ENCODE peak calls at places on chromosomes 6 and 20, in eight cellular contexts. Q is fibroblast of the aortic adventitia, J is prostate gland, M is esophagus squamous epithelium, U is adrenal gland, F is mucosa of descending colon, H is A549, N is cardiac muscle cell. W is an unnamed sample.

GRCh38 chr6:35026434-35027222 is 114.5 kb downstream of the TCP11 start:
- DNase-seq in Q (peak), J (no peak), M (no peak), U (no peak), F (no peak), H (no peak), N (no peak), W (no peak)

GRCh38 chr6:109336221-109336955 is 45.9 kb downstream of the CD164 start:
- DNase-seq in Q (peak), J (peak), M (no peak), U (peak), F (peak), H (peak), N (peak), W (no peak)

GRCh38 chr20:41408986-41409385 is 42.4 kb upstream of the EMILIN3 start:
- DNase-seq in Q (no peak), J (no peak), M (no peak), U (no peak), F (no peak), H (no peak), N (no peak), W (no peak)

GRCh38 chr20:1371235-1371782 is 21.5 kb downstream of the FKBP1A start:
- DNase-seq in Q (no peak), J (no peak), M (no peak), U (no peak), F (no peak), H (no peak), N (no peak), W (no peak)

GRCh38 chr6:36266913-36267644 is 2.8 kb upstream of the PNPLA1 start:
- DNase-seq in Q (peak), J (no peak), M (no peak), U (no peak), F (no peak), H (no peak), N (no peak), W (no peak)

GRCh38 chr6:41942045-41942851 is 640 bp upstream of the CCND3 start:
- DNase-seq in Q (peak), J (no peak), M (no peak), U (peak), F (no peak), H (no peak), N (no peak), W (no peak)

GRCh38 chr6:64037421-64037820 is 401.8 kb downstream of the PHF3 start:
- DNase-seq in Q (no peak), J (no peak), M (no peak), U (no peak), F (no peak), H (no peak), N (no peak), W (no peak)

GRCh38 chr6:129555206-129555832 is 154.7 kb downstream of the ARHGAP18 start:
- DNase-seq in Q (peak), J (no peak), M (no peak), U (no peak), F (no peak), H (no peak), N (peak), W (no peak)

GRCh38 chr6:36666726-36667591 is 11.6 kb upstream of the CDKN1A start:
- DNase-seq in Q (peak), J (peak), M (no peak), U (peak), F (no peak), H (peak), N (peak), W (peak)

GRCh38 chr6:39835856-39836442 is 43.8 kb downstream of the DAAM2 start:
- DNase-seq in Q (peak), J (no peak), M (no peak), U (no peak), F (no peak), H (no peak), N (peak), W (no peak)

GRCh38 chr20:53070714-53071392 is 98.7 kb downstream of the TSHZ2 start:
- DNase-seq in Q (no peak), J (no peak), M (no peak), U (no peak), F (no peak), H (no peak), N (no peak), W (no peak)

DNA sequence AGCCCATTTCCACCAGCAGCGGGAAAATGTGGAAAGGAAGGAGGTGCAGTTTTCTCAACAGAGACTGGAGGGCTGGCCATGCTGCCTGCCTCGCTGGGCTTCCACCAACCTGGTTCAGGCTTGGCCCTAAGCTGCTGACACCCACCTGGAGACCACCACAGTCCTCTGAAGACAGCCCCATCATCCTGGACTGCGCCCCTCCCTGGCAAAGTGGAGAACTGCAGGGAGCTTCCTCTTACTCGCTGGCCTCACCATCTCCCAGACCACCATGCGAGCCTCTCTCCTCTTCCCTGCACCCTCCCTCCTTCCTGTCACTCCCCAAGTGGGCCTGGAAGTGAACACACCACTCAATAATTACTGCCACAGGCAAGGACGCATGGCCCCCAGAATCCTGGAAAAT is 71.5 kb downstream of the PSMG4 start:
- DNase-seq in Q (no peak), J (no peak), M (no peak), U (no peak), F (no peak), H (no peak), N (no peak), W (no peak)
- TF ChIP-seq CTCF in Q (no peak), J (no peak), M (no peak), U (no peak), F (no peak), H (no peak), N (no peak), W (no peak)

GRCh38 chr6:17705428-17705777 is 1.3 kb downstream of the NUP153 start:
- DNase-seq in Q (peak), J (peak), M (no peak), U (peak), F (no peak), H (peak), N (peak), W (peak)
- TF ChIP-seq CTCF in Q (no peak), J (no peak), M (no peak), U (no peak), F (no peak), H (peak), N (no peak), W (no peak)

DNA sequence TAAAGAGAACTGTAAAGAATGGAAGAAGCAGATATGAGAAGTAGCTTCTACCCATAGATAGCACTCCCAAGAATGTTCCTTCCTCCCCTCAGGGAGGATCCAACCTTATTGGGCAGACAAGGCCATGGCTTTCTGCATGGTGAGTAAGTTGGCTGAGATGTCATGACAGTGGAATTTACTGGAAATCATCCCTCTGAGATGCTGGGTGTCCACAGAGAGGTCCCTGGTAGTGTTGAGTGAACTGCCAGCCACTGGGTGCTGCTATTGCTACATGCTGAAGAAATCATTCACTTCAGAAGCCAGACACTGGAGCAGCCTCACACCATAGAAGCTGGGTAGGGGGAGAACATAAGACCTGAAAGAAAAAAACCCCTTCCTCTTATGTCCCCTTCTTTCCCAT is 46.4 kb upstream of the FERMT1 start:
- DNase-seq in Q (peak), J (no peak), M (no peak), U (no peak), F (no peak), H (no peak), N (peak), W (no peak)
- TF ChIP-seq CTCF in Q (no peak), J (no peak), M (no peak), U (no peak), F (no peak), H (peak), N (peak), W (no peak)

DNA sequence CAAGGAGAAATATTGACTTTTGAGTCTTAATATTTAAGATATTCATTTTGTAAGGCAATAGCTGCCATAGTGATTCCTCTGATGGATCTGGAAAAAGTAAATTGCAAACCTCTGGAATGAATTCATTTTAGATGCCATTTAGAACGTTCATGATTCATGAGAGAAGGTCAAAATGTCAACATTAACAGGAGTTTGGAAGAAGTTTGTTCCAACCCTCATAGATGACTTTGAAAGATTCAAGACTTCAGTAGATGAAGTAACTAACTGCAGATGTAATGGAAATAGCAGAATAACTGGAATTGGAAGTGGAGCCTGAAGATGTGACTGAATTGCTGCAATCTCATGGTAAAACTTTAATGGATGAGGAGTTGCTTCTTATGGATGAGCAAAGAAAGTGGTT is 100.9 kb upstream of the CCN2 start:
- DNase-seq in Q (peak), J (no peak), M (no peak), U (no peak), F (no peak), H (no peak), N (no peak), W (no peak)
- TF ChIP-seq CTCF in Q (no peak), J (no peak), M (no peak), U (no peak), F (no peak), H (no peak), N (no peak), W (no peak)

DNA sequence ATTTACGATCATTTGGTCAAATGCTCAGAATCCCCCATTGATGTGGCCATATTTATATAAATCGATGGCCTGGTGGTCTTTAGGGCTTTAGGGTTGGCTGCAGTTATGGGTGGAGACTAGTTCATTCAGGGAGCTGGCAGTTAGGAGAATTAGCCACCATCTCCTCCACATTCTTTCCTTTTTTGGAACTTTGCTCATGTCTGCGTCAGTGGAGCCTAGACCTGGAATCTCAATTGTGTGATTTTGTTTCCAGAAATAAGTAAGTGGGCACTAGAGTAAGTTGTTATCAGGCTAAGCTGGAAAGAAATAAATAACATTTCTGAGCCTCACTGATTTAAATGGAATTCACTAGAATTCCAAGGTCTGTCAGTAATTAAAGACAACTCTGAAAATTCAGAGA is 29.0 kb upstream of the ELOVL5 start:
- DNase-seq in Q (peak), J (no peak), M (no peak), U (no peak), F (no peak), H (no peak), N (no peak), W (no peak)
- TF ChIP-seq CTCF in Q (no peak), J (no peak), M (no peak), U (no peak), F (no peak), H (no peak), N (no peak), W (no peak)

W was measured in GM13976.